ENCODE peak calls at places on chromosomes 2 and 18, in five cellular contexts. O is germinal center, U is fibroblast of lung, M is SIG-M5, E is HS-27A. Z is an unnamed sample.

GRCh38 chr2:7794916-7795315 is 877.7 kb downstream of the RNF144A start:
- DNase-seq in O (no peak), U (no peak), M (no peak), E (no peak), Z (no peak)

GRCh38 chr18:34718610-34719009 is 8.5 kb downstream of the DTNA start:
- DNase-seq in E (no peak), M (no peak), O (no peak), U (no peak), Z (no peak)

GRCh38 chr2:101597347-101597944 is 100.1 kb upstream of the MAP4K4 start:
- DNase-seq in M (no peak), E (no peak), O (no peak), U (peak), Z (no peak)

GRCh38 chr2:85318222-85319182 is 9.3 kb downstream of the TGOLN2 start:
- DNase-seq in O (no peak), M (no peak), E (no peak), U (peak), Z (no peak)

GRCh38 chr18:57051586-57052044 is 95.3 kb upstream of the BOD1L2 start:
- DNase-seq in O (no peak), E (no peak), U (no peak), M (no peak), Z (peak)

GRCh38 chr2:10022886-10023662 is 20.3 kb upstream of the KLF11 start:
- DNase-seq in U (no peak), M (no peak), O (no peak), E (no peak), Z (no peak)

GRCh38 chr2:105924932-105925331 is 180.2 kb downstream of the NCK2 start:
- DNase-seq in O (no peak), U (no peak), M (no peak), E (no peak), Z (no peak)

GRCh38 chr2:100422320-100422719 is 4.9 kb upstream of the CHST10 start:
- DNase-seq in U (peak), M (no peak), O (no peak), E (no peak), Z (peak)

GRCh38 chr2:190215620-190216019 is 104.0 kb downstream of the HIBCH start:
- DNase-seq in O (no peak), E (no peak), U (no peak), M (no peak), Z (no peak)

GRCh38 chr2:15614545-15615309 is 23.1 kb downstream of the DDX1 start:
- DNase-seq in O (no peak), U (no peak), E (no peak), M (no peak), Z (no peak)

GRCh38 chr18:79749251-79750191 is 48.2 kb upstream of the KCNG2 start:
- DNase-seq in O (no peak), E (no peak), U (peak), M (no peak), Z (no peak)

GRCh38 chr18:28961669-28962228 is 784.8 kb upstream of the CDH2 start:
- DNase-seq in U (peak), O (no peak), M (no peak), E (peak), Z (peak)

GRCh38 chr18:12946549-12947354 is 1.1 kb upstream of the SEH1L start:
- DNase-seq in M (no peak), O (no peak), U (peak), E (peak), Z (peak)

GRCh38 chr18:35355140-35355618 is 11.0 kb upstream of the ZNF24 start:
- DNase-seq in U (peak), O (peak), E (no peak), M (peak), Z (peak)

GRCh38 chr2:23635666-23636340 is 250.8 kb downstream of the KLHL29 start:
- DNase-seq in O (no peak), M (no peak), U (no peak), E (no peak), Z (no peak)

GRCh38 chr2:8572712-8573233 is 109.1 kb upstream of the ID2 start:
- DNase-seq in E (no peak), M (no peak), O (no peak), U (no peak), Z (peak)

GRCh38 chr2:152037711-152038110 is 61.1 kb downstream of the CACNB4 start:
- DNase-seq in U (peak), O (no peak), E (no peak), M (no peak), Z (no peak)

GRCh38 chr2:230947908-230948365 is 22.9 kb upstream of the GPR55 start:
- DNase-seq in E (no peak), O (no peak), U (no peak), M (no peak), Z (no peak)